ENCODE peak calls at places on chromosomes 6 and 20, in eight cellular contexts. One of them, this sample, is unnamed.

GRCh38 chr6:137240168-137240567 is 21.0 kb upstream of the IFNGR1 start:
- DNase-seq in stomach: no peak
- DNase-seq in GM23338: no peak
- DNase-seq in sigmoid colon: peak
- DNase-seq in CD4-positive, alpha-beta T cell: no peak
- DNase-seq in AG04450: peak
- DNase-seq in K562: no peak
- DNase-seq in psoas muscle: peak
- DNase-seq in this sample: no peak

GRCh38 chr6:136956590-136957573 is 34.8 kb downstream of the SLC35D3 start:
- DNase-seq in stomach: no peak
- DNase-seq in AG04450: no peak
- DNase-seq in CD4-positive, alpha-beta T cell: no peak
- DNase-seq in psoas muscle: no peak
- DNase-seq in GM23338: peak
- DNase-seq in sigmoid colon: no peak
- DNase-seq in K562: no peak
- DNase-seq in this sample: no peak

GRCh38 chr6:34589140-34589539 is 33.0 kb upstream of the SPDEF start:
- DNase-seq in psoas muscle: no peak
- DNase-seq in GM23338: no peak
- DNase-seq in sigmoid colon: peak
- DNase-seq in CD4-positive, alpha-beta T cell: no peak
- DNase-seq in stomach: no peak
- DNase-seq in AG04450: no peak
- DNase-seq in K562: no peak
- DNase-seq in this sample: no peak

GRCh38 chr6:56065408-56065807 is 182.0 kb downstream of the COL21A1 start:
- DNase-seq in stomach: no peak
- DNase-seq in K562: no peak
- DNase-seq in CD4-positive, alpha-beta T cell: no peak
- DNase-seq in AG04450: no peak
- DNase-seq in sigmoid colon: no peak
- DNase-seq in psoas muscle: no peak
- DNase-seq in GM23338: no peak
- DNase-seq in this sample: no peak

GRCh38 chr6:94733066-94733465 is 844.3 kb upstream of the MANEA start:
- DNase-seq in stomach: no peak
- DNase-seq in GM23338: peak
- DNase-seq in psoas muscle: no peak
- DNase-seq in AG04450: no peak
- DNase-seq in K562: no peak
- DNase-seq in CD4-positive, alpha-beta T cell: no peak
- DNase-seq in sigmoid colon: no peak
- DNase-seq in this sample: no peak

GRCh38 chr6:33885121-33886057 is 81.6 kb upstream of the MLN start:
- DNase-seq in stomach: no peak
- DNase-seq in K562: no peak
- DNase-seq in GM23338: no peak
- DNase-seq in AG04450: no peak
- DNase-seq in sigmoid colon: no peak
- DNase-seq in psoas muscle: peak
- DNase-seq in CD4-positive, alpha-beta T cell: no peak
- DNase-seq in this sample: no peak

GRCh38 chr6:109820706-109821350 is 129.7 kb downstream of the FIG4 start:
- DNase-seq in GM23338: no peak
- DNase-seq in CD4-positive, alpha-beta T cell: no peak
- DNase-seq in sigmoid colon: no peak
- DNase-seq in psoas muscle: no peak
- DNase-seq in stomach: no peak
- DNase-seq in K562: no peak
- DNase-seq in AG04450: no peak
- DNase-seq in this sample: peak

GRCh38 chr6:147054158-147054557 is 150.1 kb upstream of the STXBP5 start:
- DNase-seq in sigmoid colon: no peak
- DNase-seq in AG04450: no peak
- DNase-seq in stomach: no peak
- DNase-seq in CD4-positive, alpha-beta T cell: no peak
- DNase-seq in GM23338: no peak
- DNase-seq in psoas muscle: no peak
- DNase-seq in K562: no peak
- DNase-seq in this sample: no peak

GRCh38 chr20:62174870-62175624 is 7.8 kb upstream of the MTG2 start:
- DNase-seq in psoas muscle: peak
- DNase-seq in K562: no peak
- DNase-seq in GM23338: no peak
- DNase-seq in stomach: no peak
- DNase-seq in AG04450: no peak
- DNase-seq in sigmoid colon: no peak
- DNase-seq in CD4-positive, alpha-beta T cell: no peak
- DNase-seq in this sample: no peak

GRCh38 chr6:167045828-167046580 is 46.8 kb downstream of the CEP43 start:
- DNase-seq in stomach: no peak
- DNase-seq in sigmoid colon: no peak
- DNase-seq in psoas muscle: no peak
- DNase-seq in CD4-positive, alpha-beta T cell: no peak
- DNase-seq in GM23338: peak
- DNase-seq in K562: peak
- DNase-seq in AG04450: no peak
- DNase-seq in this sample: no peak

GRCh38 chr20:46139908-46140482 is 21.9 kb downstream of the CD40 start:
- DNase-seq in CD4-positive, alpha-beta T cell: no peak
- DNase-seq in GM23338: peak
- DNase-seq in stomach: peak
- DNase-seq in AG04450: no peak
- DNase-seq in K562: no peak
- DNase-seq in sigmoid colon: no peak
- DNase-seq in psoas muscle: no peak
- DNase-seq in this sample: no peak

GRCh38 chr6:125640441-125641150 is 108.8 kb upstream of the HEY2 start:
- DNase-seq in psoas muscle: no peak
- DNase-seq in sigmoid colon: no peak
- DNase-seq in stomach: no peak
- DNase-seq in GM23338: no peak
- DNase-seq in CD4-positive, alpha-beta T cell: no peak
- DNase-seq in AG04450: no peak
- DNase-seq in K562: no peak
- DNase-seq in this sample: no peak

GRCh38 chr6:154995241-154996162 is at the start of gene TIAM2:
- DNase-seq in psoas muscle: peak
- DNase-seq in stomach: no peak
- DNase-seq in GM23338: peak
- DNase-seq in sigmoid colon: no peak
- DNase-seq in K562: no peak
- DNase-seq in AG04450: no peak
- DNase-seq in CD4-positive, alpha-beta T cell: no peak
- DNase-seq in this sample: peak

GRCh38 chr6:24064832-24065231 is 61.2 kb upstream of the NRSN1 start:
- DNase-seq in K562: no peak
- DNase-seq in AG04450: no peak
- DNase-seq in stomach: no peak
- DNase-seq in CD4-positive, alpha-beta T cell: no peak
- DNase-seq in sigmoid colon: no peak
- DNase-seq in psoas muscle: no peak
- DNase-seq in GM23338: no peak
- DNase-seq in this sample: no peak

GRCh38 chr6:136762022-136762975 is 30.0 kb downstream of the MAP3K5 start:
- DNase-seq in CD4-positive, alpha-beta T cell: no peak
- DNase-seq in sigmoid colon: no peak
- DNase-seq in GM23338: no peak
- DNase-seq in psoas muscle: no peak
- DNase-seq in stomach: no peak
- DNase-seq in AG04450: no peak
- DNase-seq in K562: no peak
- DNase-seq in this sample: no peak

GRCh38 chr6:159952289-159953005 is 16.4 kb upstream of the IGF2R start:
- DNase-seq in AG04450: no peak
- DNase-seq in GM23338: no peak
- DNase-seq in sigmoid colon: no peak
- DNase-seq in CD4-positive, alpha-beta T cell: no peak
- DNase-seq in psoas muscle: no peak
- DNase-seq in K562: no peak
- DNase-seq in stomach: no peak
- DNase-seq in this sample: no peak

GRCh38 chr6:159953091-159953581 is 15.7 kb upstream of the IGF2R start:
- DNase-seq in stomach: peak
- DNase-seq in sigmoid colon: peak
- DNase-seq in CD4-positive, alpha-beta T cell: no peak
- DNase-seq in AG04450: no peak
- DNase-seq in psoas muscle: peak
- DNase-seq in GM23338: no peak
- DNase-seq in K562: no peak
- DNase-seq in this sample: no peak

GRCh38 chr6:159959165-159959975 is 9.5 kb upstream of the IGF2R start:
- DNase-seq in psoas muscle: no peak
- DNase-seq in K562: no peak
- DNase-seq in CD4-positive, alpha-beta T cell: no peak
- DNase-seq in stomach: no peak
- DNase-seq in GM23338: no peak
- DNase-seq in sigmoid colon: no peak
- DNase-seq in AG04450: no peak
- DNase-seq in this sample: no peak

GRCh38 chr6:159959976-159960384 is 8.9 kb upstream of the IGF2R start:
- DNase-seq in stomach: no peak
- DNase-seq in sigmoid colon: peak
- DNase-seq in psoas muscle: no peak
- DNase-seq in GM23338: no peak
- DNase-seq in AG04450: no peak
- DNase-seq in CD4-positive, alpha-beta T cell: no peak
- DNase-seq in K562: no peak
- DNase-seq in this sample: no peak

DNA sequence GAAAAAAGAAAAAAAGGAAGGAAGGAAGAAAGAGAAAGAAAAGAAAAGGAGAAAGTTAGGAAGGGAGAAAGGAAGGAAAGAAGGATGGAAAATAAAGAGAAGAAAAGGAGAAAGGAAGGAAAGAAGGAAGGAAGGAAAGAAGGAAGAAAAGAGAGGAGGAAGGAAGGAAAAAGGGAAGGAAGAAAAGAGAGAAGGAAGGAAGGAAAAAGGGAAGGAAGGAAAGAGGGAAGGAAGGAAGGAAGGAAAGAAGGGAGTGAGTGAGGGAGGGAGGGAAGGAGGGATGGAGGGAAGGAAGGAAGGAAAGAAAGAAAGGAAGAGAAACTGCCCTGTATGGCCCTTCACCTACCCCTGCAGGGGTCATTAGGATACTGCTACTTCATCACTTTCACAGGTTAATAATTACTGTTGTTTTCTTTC is 12.9 kb upstream of the IGF2R start:
- DNase-seq in AG04450: no peak
- DNase-seq in stomach: no peak
- DNase-seq in K562: no peak
- DNase-seq in sigmoid colon: no peak
- DNase-seq in CD4-positive, alpha-beta T cell: no peak
- DNase-seq in psoas muscle: no peak
- DNase-seq in GM23338: no peak
- DNase-seq in this sample: no peak
- TF ChIP-seq CTCF in AG04450: no peak
- TF ChIP-seq CTCF in stomach: no peak
- TF ChIP-seq CTCF in K562: no peak
- TF ChIP-seq CTCF in sigmoid colon: no peak
- TF ChIP-seq CTCF in CD4-positive, alpha-beta T cell: peak
- TF ChIP-seq CTCF in psoas muscle: no peak
- TF ChIP-seq CTCF in GM23338: no peak
- TF ChIP-seq CTCF in this sample: no peak

GRCh38 chr6:85114583-85114939 is 335.3 kb upstream of the NT5E start:
- DNase-seq in CD4-positive, alpha-beta T cell: no peak
- DNase-seq in sigmoid colon: no peak
- DNase-seq in psoas muscle: no peak
- DNase-seq in K562: no peak
- DNase-seq in AG04450: no peak
- DNase-seq in GM23338: no peak
- DNase-seq in stomach: no peak
- DNase-seq in this sample: no peak

GRCh38 chr6:85116475-85116874 is 333.4 kb upstream of the NT5E start:
- DNase-seq in AG04450: no peak
- DNase-seq in sigmoid colon: no peak
- DNase-seq in K562: no peak
- DNase-seq in CD4-positive, alpha-beta T cell: no peak
- DNase-seq in GM23338: no peak
- DNase-seq in psoas muscle: no peak
- DNase-seq in stomach: no peak
- DNase-seq in this sample: no peak

GRCh38 chr6:85113934-85114582 is 335.8 kb upstream of the NT5E start:
- DNase-seq in sigmoid colon: peak
- DNase-seq in psoas muscle: no peak
- DNase-seq in CD4-positive, alpha-beta T cell: no peak
- DNase-seq in stomach: no peak
- DNase-seq in GM23338: no peak
- DNase-seq in AG04450: no peak
- DNase-seq in K562: no peak
- DNase-seq in this sample: no peak

GRCh38 chr6:85115876-85116275 is 334.0 kb upstream of the NT5E start:
- DNase-seq in CD4-positive, alpha-beta T cell: no peak
- DNase-seq in stomach: no peak
- DNase-seq in sigmoid colon: no peak
- DNase-seq in K562: no peak
- DNase-seq in AG04450: no peak
- DNase-seq in GM23338: no peak
- DNase-seq in psoas muscle: no peak
- DNase-seq in this sample: no peak

GRCh38 chr6:85118233-85118632 is 331.6 kb upstream of the NT5E start:
- DNase-seq in K562: peak
- DNase-seq in sigmoid colon: no peak
- DNase-seq in stomach: no peak
- DNase-seq in CD4-positive, alpha-beta T cell: no peak
- DNase-seq in psoas muscle: no peak
- DNase-seq in AG04450: no peak
- DNase-seq in GM23338: peak
- DNase-seq in this sample: no peak
- TF ChIP-seq CTCF in K562: peak
- TF ChIP-seq CTCF in sigmoid colon: no peak
- TF ChIP-seq CTCF in stomach: no peak
- TF ChIP-seq CTCF in CD4-positive, alpha-beta T cell: no peak
- TF ChIP-seq CTCF in psoas muscle: no peak
- TF ChIP-seq CTCF in AG04450: peak
- TF ChIP-seq CTCF in GM23338: peak
- TF ChIP-seq CTCF in this sample: no peak

DNA sequence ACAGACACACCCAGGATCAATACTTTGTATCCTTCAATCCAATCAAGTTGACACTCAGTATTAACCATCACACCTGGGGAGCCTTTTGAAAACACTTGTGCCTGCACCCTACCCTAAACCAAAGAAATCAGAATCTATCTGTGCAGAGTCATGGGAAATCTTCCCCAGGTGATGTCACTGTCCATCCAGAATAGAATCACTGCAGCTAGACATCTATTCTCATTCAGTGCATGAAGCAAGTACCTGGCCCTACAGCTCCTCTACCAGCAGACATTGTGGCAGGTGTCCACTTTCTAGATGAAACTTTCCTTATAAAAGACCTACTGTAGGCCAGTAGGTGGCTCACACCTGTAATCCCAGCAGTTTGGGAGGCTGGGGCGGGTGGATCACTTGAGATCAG is 262.4 kb upstream of the MARCKS start:
- DNase-seq in psoas muscle: no peak
- DNase-seq in CD4-positive, alpha-beta T cell: no peak
- DNase-seq in GM23338: no peak
- DNase-seq in sigmoid colon: no peak
- DNase-seq in K562: no peak
- DNase-seq in stomach: no peak
- DNase-seq in AG04450: no peak
- DNase-seq in this sample: no peak
- TF ChIP-seq CTCF in psoas muscle: no peak
- TF ChIP-seq CTCF in CD4-positive, alpha-beta T cell: no peak
- TF ChIP-seq CTCF in GM23338: no peak
- TF ChIP-seq CTCF in sigmoid colon: no peak
- TF ChIP-seq CTCF in K562: no peak
- TF ChIP-seq CTCF in stomach: no peak
- TF ChIP-seq CTCF in AG04450: no peak
- TF ChIP-seq CTCF in this sample: no peak

GRCh38 chr20:47173596-47174216 is 182.8 kb downstream of the ZMYND8 start:
- DNase-seq in stomach: no peak
- DNase-seq in psoas muscle: no peak
- DNase-seq in CD4-positive, alpha-beta T cell: no peak
- DNase-seq in sigmoid colon: no peak
- DNase-seq in GM23338: peak
- DNase-seq in K562: no peak
- DNase-seq in AG04450: no peak
- DNase-seq in this sample: no peak
- TF ChIP-seq CTCF in stomach: no peak
- TF ChIP-seq CTCF in psoas muscle: no peak
- TF ChIP-seq CTCF in CD4-positive, alpha-beta T cell: no peak
- TF ChIP-seq CTCF in sigmoid colon: no peak
- TF ChIP-seq CTCF in GM23338: peak
- TF ChIP-seq CTCF in K562: peak
- TF ChIP-seq CTCF in AG04450: no peak
- TF ChIP-seq CTCF in this sample: no peak

This sample was measured in GM13976.